ENCODE peak calls at places on chromosome 12, in nine cellular contexts. U is Panc1, C is transverse colon, A is HCT116, W is K562, E is SK-N-SH, V is stomach, M is GM23338, L is GM12878. Z is an unnamed sample. For H3K36me3, the result is how much of the 10 kb centered on the place peaks cover.

GRCh38 chr12:131242741-131243496 is 289.2 kb downstream of the ADGRD1 start:
- DNase-seq in U (no peak), C (no peak), V (no peak), L (peak), E (peak), W (peak), M (peak), A (peak), Z (no peak)

GRCh38 chr12:111506260-111506659 is 92.9 kb downstream of the ATXN2 start:
- DNase-seq in A (no peak), W (no peak), M (no peak), V (no peak), E (no peak), U (no peak), L (no peak), C (no peak), Z (no peak)

GRCh38 chr12:40054554-40055226 is 51.2 kb downstream of the SLC2A13 start:
- DNase-seq in V (no peak), E (no peak), M (no peak), A (no peak), W (no peak), U (no peak), C (peak), L (no peak), Z (no peak)

GRCh38 chr12:63070709-63071108 is 80.3 kb downstream of the AVPR1A start:
- DNase-seq in W (no peak), V (no peak), M (no peak), C (no peak), U (no peak), L (no peak), E (no peak), A (no peak), Z (no peak)

GRCh38 chr12:53378222-53378621 is 1.8 kb upstream of the SP1 start:
- DNase-seq in A (no peak), V (no peak), L (no peak), M (no peak), C (no peak), U (no peak), E (no peak), W (no peak), Z (peak)

GRCh38 chr12:26226629-26227375 is 31.4 kb downstream of the SSPN start:
- DNase-seq in V (peak), W (no peak), L (no peak), E (peak), C (peak), A (no peak), U (no peak), M (peak), Z (no peak)

GRCh38 chr12:119448737-119449136 is 114.2 kb downstream of the CCDC60 start:
- DNase-seq in W (no peak), C (no peak), U (peak), M (no peak), V (no peak), A (no peak), L (no peak), E (no peak), Z (no peak)

GRCh38 chr12:120364487-120364886 is 4.5 kb downstream of the MSI1 start:
- DNase-seq in E (no peak), L (no peak), U (no peak), M (no peak), W (no peak), V (no peak), A (no peak), C (peak), Z (no peak)

GRCh38 chr12:64782181-64782580 is 23.0 kb upstream of the GNS start:
- DNase-seq in C (no peak), L (no peak), M (no peak), E (peak), A (no peak), V (no peak), U (no peak), W (no peak), Z (no peak)

DNA sequence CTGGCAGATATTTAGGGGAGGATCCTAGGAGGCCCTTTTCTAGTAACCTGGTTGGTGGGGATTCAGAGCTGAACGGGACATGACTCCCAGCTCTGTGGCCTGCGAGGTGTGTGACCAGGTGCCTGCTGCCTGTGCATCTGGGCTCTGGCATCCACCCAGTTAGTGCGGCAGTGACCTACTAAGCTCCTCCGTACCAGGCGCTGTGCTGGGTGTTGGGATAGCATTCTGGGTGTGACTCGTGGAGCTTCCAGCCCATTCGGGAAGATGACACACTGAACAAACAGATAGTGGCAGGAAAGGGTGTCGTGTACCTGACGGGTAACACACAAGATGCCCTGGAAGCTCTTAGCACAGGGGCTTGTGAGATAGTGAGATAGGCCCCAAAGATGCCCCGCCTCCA is 80.9 kb downstream of the ACACB start:
- DNase-seq in C (no peak), W (no peak), A (no peak), E (no peak), V (no peak), U (no peak), M (no peak), L (no peak), Z (no peak)
- H3K36me3 ChIP-seq in C (under half), W (under half), A (under half), E (under half), V (half or more), U (under half), M (under half), L (under half), Z (half or more)

GRCh38 chr12:58860788-58861240 is 59.5 kb downstream of the LRIG3 start:
- DNase-seq in W (no peak), L (no peak), V (no peak), E (no peak), A (no peak), U (no peak), M (peak), C (no peak), Z (no peak)
- TF ChIP-seq POLR2AphosphoS5 in W (no peak), L (no peak), V (no peak), E (no peak), A (no peak), U (no peak), M (peak), C (no peak), Z (no peak)

GRCh38 chr12:12559699-12560296 is 2.9 kb downstream of the DUSP16 start:
- DNase-seq in V (no peak), L (no peak), W (no peak), U (no peak), M (no peak), A (no peak), C (no peak), E (no peak), Z (no peak)

GRCh38 chr12:12560587-12561304 is 1.9 kb downstream of the DUSP16 start:
- DNase-seq in C (peak), V (peak), W (peak), M (peak), L (peak), A (no peak), E (peak), U (no peak), Z (no peak)

GRCh38 chr12:12562016-12562483 is 613 bp downstream of the DUSP16 start:
- DNase-seq in V (no peak), C (peak), A (no peak), W (peak), U (no peak), E (no peak), L (no peak), M (peak), Z (peak)

GRCh38 chr12:12562585-12563245 is at the start of gene DUSP16:
- DNase-seq in V (peak), C (peak), W (peak), L (peak), M (peak), E (peak), A (peak), U (peak), Z (peak)

GRCh38 chr12:12561305-12562015 is 1.2 kb downstream of the DUSP16 start:
- DNase-seq in A (no peak), M (peak), W (peak), C (peak), E (peak), L (no peak), V (peak), U (no peak), Z (peak)
- TF ChIP-seq CTCF in A (no peak), M (no peak), W (no peak), C (peak), E (no peak), L (no peak), V (no peak), U (peak), Z (no peak)

GRCh38 chr12:125267114-125267513 is 201.9 kb downstream of the AACS start:
- DNase-seq in U (no peak), E (no peak), A (no peak), M (no peak), V (no peak), L (no peak), C (no peak), W (no peak), Z (no peak)
- H3K36me3 ChIP-seq in U (under half), E (under half), A (under half), M (under half), V (under half), L (under half), C (under half), W (under half), Z (under half)

DNA sequence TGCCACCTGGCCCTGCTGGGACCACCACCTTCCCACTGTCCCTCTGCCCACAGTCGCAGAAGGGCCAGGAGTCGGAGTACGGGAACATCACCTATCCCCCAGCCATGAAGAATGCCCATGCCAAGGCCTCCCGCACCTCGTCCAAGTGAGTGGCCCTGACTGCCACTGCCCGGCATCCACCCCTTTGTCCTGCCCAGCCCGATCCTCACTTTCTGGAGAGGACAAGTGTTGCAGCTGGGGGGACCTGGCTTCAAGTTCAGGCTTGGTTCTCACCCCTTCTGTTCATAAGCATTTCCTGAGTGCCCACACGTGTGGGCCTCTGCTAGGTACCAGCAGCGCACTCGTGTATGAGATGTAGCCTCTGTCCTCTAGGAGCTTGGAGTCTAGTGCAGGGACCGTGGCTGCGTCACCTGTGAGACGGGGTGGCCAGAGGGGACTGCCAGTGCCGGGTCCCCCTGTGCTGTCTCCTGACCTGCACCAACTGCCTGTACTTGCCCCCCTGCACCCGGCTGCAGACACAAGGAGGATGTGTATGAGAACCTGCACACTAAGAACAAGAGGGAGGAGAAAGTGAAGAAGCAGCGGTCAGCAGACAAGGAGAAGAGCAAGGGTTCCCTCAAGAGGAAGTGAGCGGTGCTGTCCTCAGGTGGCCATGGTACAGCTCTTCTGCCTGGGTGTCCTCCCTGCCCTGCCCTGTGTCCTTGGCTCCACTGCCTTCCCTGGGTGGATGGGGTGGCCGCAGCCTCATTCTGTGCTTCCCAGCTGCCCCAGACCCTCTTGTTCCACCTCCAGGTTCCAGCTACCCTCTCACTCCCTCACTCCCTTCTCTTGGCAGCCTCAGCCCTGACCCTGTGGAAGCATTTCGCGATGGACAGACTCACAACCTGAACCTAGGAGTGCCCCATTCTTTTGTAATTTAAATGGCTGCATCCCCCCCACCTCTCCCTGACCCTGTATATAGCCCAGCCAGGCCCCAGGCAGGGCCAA is 9.4 kb downstream of the PTPN6 start:
- DNase-seq in V (no peak), U (no peak), W (peak), A (no peak), M (no peak), C (peak), L (no peak), E (peak), Z (no peak)
- TF ChIP-seq POLR2AphosphoS5 in V (no peak), U (no peak), W (no peak), A (no peak), M (no peak), C (no peak), L (peak), E (no peak), Z (no peak)

GRCh38 chr12:3250034-3250433 is 172.9 kb downstream of the TSPAN9 start:
- DNase-seq in W (no peak), L (no peak), E (no peak), U (no peak), A (no peak), M (no peak), C (no peak), V (no peak), Z (no peak)
- TF ChIP-seq CTCF in W (no peak), L (no peak), E (no peak), U (no peak), A (no peak), M (no peak), C (no peak), V (no peak), Z (no peak)

GRCh38 chr12:76860301-76860700 is 18.5 kb downstream of the CSRP2 start:
- DNase-seq in E (no peak), W (no peak), M (no peak), C (no peak), U (no peak), A (no peak), L (no peak), V (no peak), Z (no peak)
- H3K36me3 ChIP-seq in E (under half), W (under half), M (under half), C (under half), U (under half), A (under half), L (under half), V (under half), Z (under half)

DNA sequence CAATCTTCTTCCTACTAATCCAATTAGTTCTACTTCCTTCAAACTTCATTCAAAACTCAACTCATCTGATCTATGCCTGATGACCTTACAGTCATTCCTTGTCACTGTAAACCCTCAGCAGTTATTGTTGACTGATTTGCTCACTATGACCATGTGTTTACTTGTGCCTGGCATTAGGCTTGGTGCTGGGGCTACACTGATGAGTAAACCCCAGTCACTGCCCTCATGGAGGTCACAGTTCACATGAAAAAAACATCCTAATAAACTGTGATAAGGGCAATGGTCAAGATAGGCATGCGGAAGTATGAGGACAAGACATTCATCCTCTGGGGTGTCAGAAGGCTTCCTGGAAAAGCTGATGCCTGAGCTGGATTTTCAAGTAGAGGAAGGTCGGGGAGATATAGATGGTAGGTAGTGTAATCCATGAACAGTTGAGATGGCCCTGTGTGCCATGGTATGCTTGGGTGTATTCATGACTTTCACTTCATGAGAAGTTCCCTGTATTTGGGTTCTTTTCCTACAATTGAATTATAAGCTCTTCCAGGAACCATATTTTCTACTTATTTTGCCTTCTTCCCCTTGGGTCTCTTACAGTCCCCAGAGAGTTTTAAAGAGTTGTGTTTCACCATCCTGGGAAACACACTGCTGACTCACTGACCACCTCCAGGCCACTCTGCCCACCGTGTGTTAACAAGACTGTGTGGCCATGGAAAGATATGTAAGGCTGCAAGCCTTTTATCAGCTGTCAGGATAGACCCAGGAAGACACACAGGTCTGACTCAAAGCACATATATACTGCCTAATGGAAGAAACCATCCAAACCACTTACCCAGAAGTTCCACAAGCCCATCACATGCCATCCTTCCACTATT is 38.7 kb upstream of the DUSP6 start:
- DNase-seq in W (peak), A (no peak), L (no peak), M (no peak), U (peak), V (no peak), E (no peak), C (peak), Z (no peak)
- TF ChIP-seq POLR2AphosphoS5 in W (no peak), A (no peak), L (no peak), M (no peak), U (no peak), V (no peak), E (no peak), C (no peak), Z (no peak)

GRCh38 chr12:115771065-115771464 is 506.4 kb downstream of the MED13L start:
- DNase-seq in W (no peak), C (no peak), U (no peak), M (peak), E (peak), V (no peak), L (no peak), A (peak), Z (no peak)
- TF ChIP-seq CTCF in W (no peak), C (no peak), U (peak), M (peak), E (no peak), V (no peak), L (no peak), A (peak), Z (no peak)